ENCODE peak calls at places on chromosomes 12 and 14, in six cellular contexts. U, P, Y, F, C and D are unnamed samples.

GRCh38 chr12:103739546-103739945 is 101.5 kb downstream of the NT5DC3 start:
- DNase-seq in F (no peak), Y (no peak), C (no peak), U (no peak), P (no peak), D (no peak)

GRCh38 chr14:48704639-48705038 is 881.5 kb downstream of the RPS29 start:
- DNase-seq in P (no peak), F (no peak), Y (no peak), C (no peak), U (no peak), D (no peak)

GRCh38 chr12:57983858-57984505 is 42.6 kb downstream of the ATP23 start:
- DNase-seq in U (no peak), P (no peak), Y (no peak), F (no peak), C (no peak), D (no peak)

GRCh38 chr12:71955946-71956345 is 17.3 kb downstream of the TPH2 start:
- DNase-seq in C (no peak), U (no peak), F (peak; percentile 56), P (no peak), Y (no peak), D (no peak)

GRCh38 chr12:85575115-85576096 is 260.8 kb downstream of the RASSF9 start:
- DNase-seq in P (no peak), C (peak; percentile 32), Y (no peak), U (peak; percentile 32), F (peak; percentile 16), D (no peak)

GRCh38 chr12:104215638-104216297 is at the start of gene TXNRD1:
- DNase-seq in C (peak; percentile 86), Y (peak; percentile 84), U (peak; percentile 50), F (peak; percentile 74), P (peak; percentile 53), D (peak; percentile 78)

GRCh38 chr12:13390381-13390856 is 193.9 kb downstream of the EMP1 start:
- DNase-seq in P (peak; percentile 61), C (peak; percentile 95), U (peak; percentile 84), Y (no peak), F (peak; percentile 17), D (no peak)

GRCh38 chr12:30447061-30447750 is 248.5 kb downstream of the IPO8 start:
- DNase-seq in Y (no peak), F (no peak), P (no peak), U (no peak), C (no peak), D (no peak)

GRCh38 chr12:131121705-131122405 is 168.1 kb downstream of the ADGRD1 start:
- DNase-seq in Y (no peak), F (no peak), U (no peak), P (no peak), C (no peak), D (no peak)

GRCh38 chr12:116880817-116881324 is 370 bp downstream of the HRK start:
- DNase-seq in F (peak; percentile 68), Y (peak; percentile 22), U (no peak), P (no peak), C (peak; percentile 24), D (peak; percentile 14)

GRCh38 chr12:62711626-62712305 is 223.2 kb downstream of the PPM1H start:
- DNase-seq in C (no peak), U (no peak), Y (no peak), P (no peak), F (no peak), D (no peak)

GRCh38 chr14:78455896-78456435 is 285.8 kb downstream of the NRXN3 start:
- DNase-seq in U (peak; percentile 31), F (no peak), C (no peak), P (no peak), Y (no peak), D (no peak)

GRCh38 chr14:72292689-72293024 is 360.4 kb downstream of the RGS6 start:
- DNase-seq in P (no peak), Y (no peak), C (no peak), U (no peak), F (no peak), D (no peak)

GRCh38 chr14:72651081-72651480 is 242.8 kb downstream of the DPF3 start:
- DNase-seq in Y (no peak), P (no peak), F (no peak), C (no peak), U (no peak), D (no peak)

GRCh38 chr14:31297701-31298344 is 90.2 kb upstream of the HECTD1 start:
- DNase-seq in U (no peak), P (no peak), C (no peak), Y (no peak), F (peak; percentile 8), D (no peak)

GRCh38 chr14:77988096-77988870 is 181.9 kb upstream of the NRXN3 start:
- DNase-seq in C (no peak), P (no peak), U (no peak), F (no peak), Y (no peak), D (no peak)

GRCh38 chr12:108099778-108100177 is 29.3 kb upstream of the WSCD2 start:
- DNase-seq in C (no peak), U (no peak), Y (no peak), F (no peak), P (no peak), D (no peak)

GRCh38 chr12:94073441-94074051 is 74.8 kb upstream of the PLXNC1 start:
- DNase-seq in U (no peak), P (no peak), F (no peak), C (no peak), Y (no peak), D (no peak)

GRCh38 chr12:113174461-113175384 is 10.6 kb downstream of the DDX54 start:
- DNase-seq in C (peak; percentile 78), Y (peak; percentile 86), P (peak; percentile 50), U (peak; percentile 88), F (peak; percentile 90), D (peak; percentile 63)

GRCh38 chr12:93054021-93054420 is 124.9 kb upstream of the EEA1 start:
- DNase-seq in F (no peak), Y (no peak), U (no peak), P (no peak), C (no peak), D (no peak)